ENCODE peak calls at places on chromosomes 5 and 9, in nine cellular contexts. One of them, this sample, is unnamed.
A peak's percentile ranks its signal among the peaks of the same experiment; 100 is the strongest.

GRCh38 chr5:13731229-13731628 is 213.3 kb downstream of the DNAH5 start:
- DNase-seq in uterus: no peak
- DNase-seq in heart left ventricle: no peak
- DNase-seq in HCT116: no peak
- DNase-seq in tibial nerve: no peak
- DNase-seq in H54: no peak
- DNase-seq in ovary: no peak
- DNase-seq in upper lobe of left lung: no peak
- DNase-seq in adrenal gland: no peak
- DNase-seq in this sample: no peak

GRCh38 chr9:101477736-101478135 is 42.2 kb upstream of the ALDOB start:
- DNase-seq in heart left ventricle: no peak
- DNase-seq in tibial nerve: no peak
- DNase-seq in HCT116: no peak
- DNase-seq in adrenal gland: no peak
- DNase-seq in upper lobe of left lung: no peak
- DNase-seq in uterus: no peak
- DNase-seq in ovary: peak; percentile 22
- DNase-seq in H54: no peak
- DNase-seq in this sample: no peak

GRCh38 chr5:88663793-88664216 is 219.2 kb downstream of the MEF2C start:
- DNase-seq in ovary: no peak
- DNase-seq in heart left ventricle: no peak
- DNase-seq in tibial nerve: no peak
- DNase-seq in upper lobe of left lung: no peak
- DNase-seq in uterus: no peak
- DNase-seq in adrenal gland: no peak
- DNase-seq in HCT116: no peak
- DNase-seq in H54: no peak
- DNase-seq in this sample: no peak

GRCh38 chr9:12141422-12141821 is 551.8 kb upstream of the TYRP1 start:
- DNase-seq in adrenal gland: no peak
- DNase-seq in tibial nerve: no peak
- DNase-seq in heart left ventricle: no peak
- DNase-seq in HCT116: no peak
- DNase-seq in upper lobe of left lung: no peak
- DNase-seq in H54: no peak
- DNase-seq in ovary: no peak
- DNase-seq in uterus: no peak
- DNase-seq in this sample: no peak

GRCh38 chr5:18745988-18746615 is 1111.8 kb downstream of the TAF11L14 start:
- DNase-seq in tibial nerve: no peak
- DNase-seq in uterus: no peak
- DNase-seq in H54: no peak
- DNase-seq in adrenal gland: no peak
- DNase-seq in upper lobe of left lung: no peak
- DNase-seq in heart left ventricle: peak; percentile 34
- DNase-seq in HCT116: no peak
- DNase-seq in ovary: no peak
- DNase-seq in this sample: no peak

GRCh38 chr9:23739753-23740152 is 86.3 kb downstream of the ELAVL2 start:
- DNase-seq in heart left ventricle: no peak
- DNase-seq in ovary: no peak
- DNase-seq in H54: no peak
- DNase-seq in uterus: no peak
- DNase-seq in HCT116: no peak
- DNase-seq in tibial nerve: no peak
- DNase-seq in upper lobe of left lung: no peak
- DNase-seq in adrenal gland: no peak
- DNase-seq in this sample: no peak

GRCh38 chr5:27911216-27911615 is 872.8 kb upstream of the CDH9 start:
- DNase-seq in H54: no peak
- DNase-seq in tibial nerve: no peak
- DNase-seq in ovary: no peak
- DNase-seq in upper lobe of left lung: no peak
- DNase-seq in adrenal gland: no peak
- DNase-seq in uterus: no peak
- DNase-seq in heart left ventricle: no peak
- DNase-seq in HCT116: no peak
- DNase-seq in this sample: no peak

GRCh38 chr5:2102821-2103776 is 220.4 kb upstream of the IRX4 start:
- DNase-seq in HCT116: no peak
- DNase-seq in H54: no peak
- DNase-seq in uterus: no peak
- DNase-seq in heart left ventricle: no peak
- DNase-seq in upper lobe of left lung: peak; percentile 74
- DNase-seq in tibial nerve: no peak
- DNase-seq in adrenal gland: no peak
- DNase-seq in ovary: no peak
- DNase-seq in this sample: no peak

GRCh38 chr9:16901589-16901988 is 31.1 kb upstream of the BNC2 start:
- DNase-seq in ovary: no peak
- DNase-seq in adrenal gland: no peak
- DNase-seq in upper lobe of left lung: no peak
- DNase-seq in heart left ventricle: no peak
- DNase-seq in HCT116: no peak
- DNase-seq in uterus: no peak
- DNase-seq in tibial nerve: no peak
- DNase-seq in H54: no peak
- DNase-seq in this sample: no peak

GRCh38 chr5:5979362-5979760 is 399.0 kb downstream of the MED10 start:
- DNase-seq in H54: no peak
- DNase-seq in tibial nerve: no peak
- DNase-seq in upper lobe of left lung: no peak
- DNase-seq in ovary: no peak
- DNase-seq in heart left ventricle: no peak
- DNase-seq in adrenal gland: no peak
- DNase-seq in HCT116: no peak
- DNase-seq in uterus: peak; percentile 30
- DNase-seq in this sample: no peak

GRCh38 chr5:115946655-115947054 is 15.6 kb upstream of the LVRN start:
- DNase-seq in tibial nerve: no peak
- DNase-seq in heart left ventricle: no peak
- DNase-seq in H54: no peak
- DNase-seq in ovary: no peak
- DNase-seq in uterus: no peak
- DNase-seq in HCT116: no peak
- DNase-seq in upper lobe of left lung: no peak
- DNase-seq in adrenal gland: no peak
- DNase-seq in this sample: no peak

GRCh38 chr9:5512658-5513452 is 2.5 kb downstream of the PDCD1LG2 start:
- DNase-seq in ovary: no peak
- DNase-seq in heart left ventricle: peak; percentile 43
- DNase-seq in adrenal gland: no peak
- DNase-seq in tibial nerve: no peak
- DNase-seq in upper lobe of left lung: no peak
- DNase-seq in uterus: no peak
- DNase-seq in HCT116: no peak
- DNase-seq in H54: no peak
- DNase-seq in this sample: no peak

GRCh38 chr5:72817076-72817476 is 615 bp downstream of the TNPO1 start:
- DNase-seq in tibial nerve: peak; percentile 26
- DNase-seq in upper lobe of left lung: peak; percentile 91
- DNase-seq in heart left ventricle: peak; percentile 63
- DNase-seq in H54: no peak
- DNase-seq in adrenal gland: peak; percentile 65
- DNase-seq in HCT116: peak; percentile 7
- DNase-seq in ovary: peak; percentile 48
- DNase-seq in uterus: peak; percentile 49
- DNase-seq in this sample: peak; percentile 78

GRCh38 chr5:139648205-139649081 is at the start of gene CXXC5:
- DNase-seq in adrenal gland: peak; percentile 87
- DNase-seq in heart left ventricle: peak; percentile 91
- DNase-seq in HCT116: no peak
- DNase-seq in tibial nerve: no peak
- DNase-seq in upper lobe of left lung: peak; percentile 97
- DNase-seq in uterus: peak; percentile 83
- DNase-seq in ovary: peak; percentile 78
- DNase-seq in H54: peak; percentile 73
- DNase-seq in this sample: peak; percentile 84
- TF ChIP-seq POLR2A in adrenal gland: peak; percentile 85
- TF ChIP-seq POLR2A in heart left ventricle: no peak
- TF ChIP-seq POLR2A in HCT116: no peak
- TF ChIP-seq POLR2A in tibial nerve: peak; percentile 61
- TF ChIP-seq POLR2A in upper lobe of left lung: peak; percentile 32
- TF ChIP-seq POLR2A in uterus: peak; percentile 39
- TF ChIP-seq POLR2A in ovary: peak; percentile 12
- TF ChIP-seq POLR2A in H54: peak; percentile 69
- TF ChIP-seq POLR2A in this sample: peak; percentile 43

GRCh38 chr5:75054110-75054930 is 2.0 kb upstream of the GCNT4 start:
- DNase-seq in HCT116: no peak
- DNase-seq in H54: no peak
- DNase-seq in adrenal gland: peak; percentile 63
- DNase-seq in tibial nerve: no peak
- DNase-seq in uterus: peak; percentile 25
- DNase-seq in upper lobe of left lung: peak; percentile 73
- DNase-seq in heart left ventricle: peak; percentile 40
- DNase-seq in ovary: peak; percentile 40
- DNase-seq in this sample: peak; percentile 54

GRCh38 chr5:75055727-75056144 is 3.4 kb upstream of the GCNT4 start:
- DNase-seq in uterus: no peak
- DNase-seq in heart left ventricle: no peak
- DNase-seq in tibial nerve: no peak
- DNase-seq in ovary: no peak
- DNase-seq in upper lobe of left lung: no peak
- DNase-seq in H54: no peak
- DNase-seq in HCT116: no peak
- DNase-seq in adrenal gland: no peak
- DNase-seq in this sample: no peak

GRCh38 chr5:75052461-75053285 is at the start of gene GCNT4:
- DNase-seq in H54: no peak
- DNase-seq in HCT116: no peak
- DNase-seq in uterus: peak; percentile 51
- DNase-seq in ovary: peak; percentile 39
- DNase-seq in adrenal gland: peak; percentile 63
- DNase-seq in tibial nerve: no peak
- DNase-seq in heart left ventricle: peak; percentile 65
- DNase-seq in upper lobe of left lung: peak; percentile 94
- DNase-seq in this sample: no peak

GRCh38 chr5:75051217-75051751 is 1.1 kb downstream of the GCNT4 start:
- DNase-seq in HCT116: no peak
- DNase-seq in uterus: no peak
- DNase-seq in upper lobe of left lung: no peak
- DNase-seq in heart left ventricle: no peak
- DNase-seq in tibial nerve: no peak
- DNase-seq in H54: no peak
- DNase-seq in adrenal gland: peak; percentile 32
- DNase-seq in ovary: no peak
- DNase-seq in this sample: peak; percentile 84

GRCh38 chr5:75053286-75054109 is 1.1 kb upstream of the GCNT4 start:
- DNase-seq in heart left ventricle: peak; percentile 51
- DNase-seq in adrenal gland: peak; percentile 57
- DNase-seq in HCT116: no peak
- DNase-seq in uterus: peak; percentile 46
- DNase-seq in upper lobe of left lung: peak; percentile 92
- DNase-seq in ovary: peak; percentile 45
- DNase-seq in H54: no peak
- DNase-seq in tibial nerve: no peak
- DNase-seq in this sample: peak; percentile 87
- TF ChIP-seq POLR2A in heart left ventricle: no peak
- TF ChIP-seq POLR2A in adrenal gland: peak; percentile 84
- TF ChIP-seq POLR2A in HCT116: no peak
- TF ChIP-seq POLR2A in uterus: peak; percentile 22
- TF ChIP-seq POLR2A in upper lobe of left lung: peak; percentile 67
- TF ChIP-seq POLR2A in ovary: no peak
- TF ChIP-seq POLR2A in H54: peak; percentile 44
- TF ChIP-seq POLR2A in tibial nerve: no peak
- TF ChIP-seq POLR2A in this sample: peak; percentile 82

DNA sequence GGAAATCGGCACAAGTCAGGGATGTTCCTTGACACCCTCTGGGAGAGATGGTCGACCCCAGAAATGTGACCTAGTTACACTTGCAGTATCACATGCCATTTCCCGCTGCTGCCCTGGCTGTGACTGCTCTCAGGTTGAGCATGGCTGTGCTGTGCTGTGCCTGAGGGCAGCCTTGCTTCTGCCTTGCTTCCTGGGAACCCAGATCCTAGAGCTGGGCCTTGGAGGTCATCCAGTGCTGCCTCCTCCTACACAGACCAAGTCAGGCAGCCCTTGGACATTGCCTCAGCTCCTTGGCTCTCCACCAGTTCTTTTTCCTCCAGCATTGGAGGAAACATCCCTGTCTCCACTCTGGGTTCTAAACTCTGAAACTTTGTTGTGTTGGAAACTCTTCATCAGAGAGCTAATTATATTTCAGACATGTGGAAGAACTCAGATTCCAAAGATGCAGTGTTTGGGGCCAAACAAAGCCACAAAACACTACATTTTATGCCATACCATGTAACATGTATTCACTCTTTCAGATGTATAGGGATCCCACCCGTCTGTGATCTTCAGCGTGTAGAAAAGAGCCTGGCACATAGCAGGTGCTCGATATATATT is 6.1 kb downstream of the MAMDC2 start:
- DNase-seq in heart left ventricle: peak; percentile 87
- DNase-seq in uterus: peak; percentile 94
- DNase-seq in upper lobe of left lung: no peak
- DNase-seq in HCT116: no peak
- DNase-seq in adrenal gland: peak; percentile 32
- DNase-seq in H54: no peak
- DNase-seq in tibial nerve: peak; percentile 79
- DNase-seq in ovary: peak; percentile 95
- DNase-seq in this sample: no peak
- TF ChIP-seq POLR2A in heart left ventricle: no peak
- TF ChIP-seq POLR2A in uterus: peak; percentile 51
- TF ChIP-seq POLR2A in upper lobe of left lung: no peak
- TF ChIP-seq POLR2A in HCT116: no peak
- TF ChIP-seq POLR2A in adrenal gland: no peak
- TF ChIP-seq POLR2A in H54: no peak
- TF ChIP-seq POLR2A in tibial nerve: peak; percentile 34
- TF ChIP-seq POLR2A in ovary: peak; percentile 41
- TF ChIP-seq POLR2A in this sample: no peak

GRCh38 chr5:10445352-10445751 is 3.7 kb downstream of the ROPN1L start:
- DNase-seq in tibial nerve: no peak
- DNase-seq in adrenal gland: no peak
- DNase-seq in H54: no peak
- DNase-seq in heart left ventricle: no peak
- DNase-seq in upper lobe of left lung: no peak
- DNase-seq in uterus: no peak
- DNase-seq in ovary: no peak
- DNase-seq in HCT116: no peak
- DNase-seq in this sample: no peak

GRCh38 chr5:10441992-10442435 is 335 bp downstream of the ROPN1L start:
- DNase-seq in heart left ventricle: no peak
- DNase-seq in upper lobe of left lung: no peak
- DNase-seq in tibial nerve: no peak
- DNase-seq in adrenal gland: no peak
- DNase-seq in H54: no peak
- DNase-seq in HCT116: no peak
- DNase-seq in uterus: no peak
- DNase-seq in ovary: no peak
- DNase-seq in this sample: no peak

GRCh38 chr5:10441083-10441991 is at the start of gene ROPN1L:
- DNase-seq in ovary: peak; percentile 84
- DNase-seq in heart left ventricle: peak; percentile 90
- DNase-seq in adrenal gland: peak; percentile 92
- DNase-seq in upper lobe of left lung: peak; percentile 98
- DNase-seq in uterus: peak; percentile 87
- DNase-seq in HCT116: peak; percentile 54
- DNase-seq in tibial nerve: peak; percentile 68
- DNase-seq in H54: peak; percentile 96
- DNase-seq in this sample: peak; percentile 90

GRCh38 chr5:10440367-10440990 is 1.2 kb upstream of the ROPN1L start:
- DNase-seq in uterus: no peak
- DNase-seq in tibial nerve: no peak
- DNase-seq in heart left ventricle: no peak
- DNase-seq in adrenal gland: no peak
- DNase-seq in ovary: no peak
- DNase-seq in upper lobe of left lung: no peak
- DNase-seq in H54: no peak
- DNase-seq in HCT116: no peak
- DNase-seq in this sample: no peak

GRCh38 chr5:10442581-10442980 is 902 bp downstream of the ROPN1L start:
- DNase-seq in adrenal gland: no peak
- DNase-seq in heart left ventricle: no peak
- DNase-seq in HCT116: no peak
- DNase-seq in H54: no peak
- DNase-seq in uterus: no peak
- DNase-seq in upper lobe of left lung: no peak
- DNase-seq in ovary: no peak
- DNase-seq in tibial nerve: no peak
- DNase-seq in this sample: no peak
- TF ChIP-seq POLR2A in adrenal gland: no peak
- TF ChIP-seq POLR2A in heart left ventricle: no peak
- TF ChIP-seq POLR2A in HCT116: no peak
- TF ChIP-seq POLR2A in H54: no peak
- TF ChIP-seq POLR2A in uterus: no peak
- TF ChIP-seq POLR2A in upper lobe of left lung: no peak
- TF ChIP-seq POLR2A in ovary: no peak
- TF ChIP-seq POLR2A in tibial nerve: no peak
- TF ChIP-seq POLR2A in this sample: no peak

This sample was measured in Peyer's patch.